ENCODE peak calls at places on chromosomes 3 and 15, in four cellular contexts. E is HEK293T; T is activated T-helper 9 cell treated with anti-CD3 and anti-CD28 coated beads, Interleukin-2, amount 50 U/mL, for 16 hours; Q is GM19239. C is an unnamed sample.

GRCh38 chr3:195542261-195542660 is 864 bp downstream of the PPP1R2 start:
- DNase-seq in E (no peak), T (no peak), Q (no peak), C (no peak)

GRCh38 chr3:117409256-117409655 is 699.7 kb downstream of the TUSC7 start:
- DNase-seq in E (no peak), T (no peak), Q (no peak), C (no peak)

GRCh38 chr15:41980654-41981323 is 8.4 kb upstream of the EHD4 start:
- DNase-seq in E (no peak), T (no peak), Q (no peak), C (no peak)

GRCh38 chr3:41943444-41943843 is 18.5 kb downstream of the ULK4 start:
- DNase-seq in E (no peak), T (no peak), Q (no peak), C (no peak)

GRCh38 chr3:134333522-134334181 is 40.6 kb downstream of the AMOTL2 start:
- DNase-seq in E (peak; percentile 42), T (no peak), Q (no peak), C (no peak)

GRCh38 chr15:79028411-79028964 is 62.1 kb downstream of the RASGRF1 start:
- DNase-seq in E (peak; percentile 84), T (no peak), Q (peak; percentile 53), C (peak; percentile 71)

GRCh38 chr3:31670136-31670535 is 137.4 kb downstream of the STT3B start:
- DNase-seq in E (no peak), T (no peak), Q (no peak), C (no peak)

GRCh38 chr3:157099337-157100078 is 60.4 kb downstream of the CCNL1 start:
- DNase-seq in E (no peak), T (no peak), Q (no peak), C (no peak)

GRCh38 chr3:63864008-63864871 is 573 bp downstream of the ATXN7 start:
- DNase-seq in E (peak; percentile 61), T (peak; percentile 24), Q (peak; percentile 57), C (peak; percentile 71)

GRCh38 chr3:140152851-140153640 is 218.1 kb downstream of the CLSTN2 start:
- DNase-seq in E (no peak), T (no peak), Q (no peak), C (no peak)

GRCh38 chr3:52769786-52770445 is 824 bp downstream of the NEK4 start:
- DNase-seq in E (peak; percentile 10), T (no peak), Q (no peak), C (no peak)

GRCh38 chr15:94119215-94119815 is 112.0 kb upstream of the MCTP2 start:
- DNase-seq in E (peak; percentile 18), T (no peak), Q (no peak), C (no peak)

GRCh38 chr3:111218615-111219014 is 147.0 kb downstream of the NECTIN3 start:
- DNase-seq in E (no peak), T (no peak), Q (no peak), C (no peak)

GRCh38 chr3:184761120-184761841 is 49.4 kb upstream of the MAGEF1 start:
- DNase-seq in E (no peak), T (no peak), Q (no peak), C (no peak)

GRCh38 chr15:90388462-90389182 is 580 bp downstream of the IQGAP1 start:
- DNase-seq in E (peak; percentile 46), T (peak; percentile 39), Q (no peak), C (peak; percentile 84)

GRCh38 chr3:10238330-10238995 is 9.8 kb upstream of the TATDN2 start:
- DNase-seq in E (no peak), T (no peak), Q (no peak), C (no peak)

GRCh38 chr3:20041197-20041780 is 1.0 kb downstream of the KAT2B start:
- DNase-seq in E (peak; percentile 62), T (peak; percentile 63), Q (no peak), C (peak; percentile 89)

GRCh38 chr3:54988302-54989022 is 60.6 kb upstream of the LRTM1 start:
- DNase-seq in E (no peak), T (no peak), Q (no peak), C (no peak)

GRCh38 chr3:129289201-129289921 is 10.7 kb downstream of the HMCES start:
- DNase-seq in E (no peak), T (no peak), Q (no peak), C (no peak)

GRCh38 chr3:72924055-72924454 is 36.2 kb downstream of the GXYLT2 start:
- DNase-seq in E (no peak), T (no peak), Q (no peak), C (no peak)

GRCh38 chr3:128497305-128498126 is 4.5 kb upstream of the GATA2 start:
- DNase-seq in E (peak; percentile 76), T (peak; percentile 48), Q (peak; percentile 80), C (peak; percentile 84)

GRCh38 chr3:177525987-177526712 is 328.9 kb upstream of the TBL1XR1 start:
- DNase-seq in E (no peak), T (no peak), Q (no peak), C (no peak)

GRCh38 chr3:174318146-174318545 is 541.0 kb upstream of the NAALADL2 start:
- DNase-seq in E (no peak), T (no peak), Q (no peak), C (no peak)

GRCh38 chr15:47027322-47027946 is 689.9 kb upstream of the SEMA6D start:
- DNase-seq in E (no peak), T (no peak), Q (no peak), C (no peak)

GRCh38 chr3:37853691-37854413 is 7.8 kb upstream of the CTDSPL start:
- DNase-seq in E (no peak), T (no peak), Q (no peak), C (no peak)

GRCh38 chr3:132838477-132838876 is 116.3 kb upstream of the NPHP3 start:
- DNase-seq in E (no peak), T (no peak), Q (no peak), C (no peak)